ENCODE peak calls at places on chromosomes 12 and 14, in seven cellular contexts. U is dermis blood vessel endothelial cell, P is B cell, D is islet precursor cell, V is stomach, K is NCI-H146, Y is GM04504. A is an unnamed sample.

GRCh38 chr12:39125580-39125979 is 220.2 kb upstream of the CPNE8 start:
- DNase-seq in K (no peak), Y (no peak), V (no peak), D (no peak), P (no peak), U (no peak), A (no peak)

GRCh38 chr14:92774563-92774962 is 19.5 kb upstream of the GOLGA5 start:
- DNase-seq in U (no peak), P (no peak), Y (no peak), K (no peak), V (no peak), D (no peak), A (no peak)

GRCh38 chr14:81562818-81563217 is 29.2 kb upstream of the SEL1L start:
- DNase-seq in U (no peak), D (peak), Y (no peak), P (no peak), V (no peak), K (no peak), A (no peak)

GRCh38 chr14:31834616-31835015 is 242.5 kb upstream of the ARHGAP5 start:
- DNase-seq in D (no peak), P (no peak), Y (no peak), K (no peak), V (no peak), U (peak), A (peak)

GRCh38 chr14:61461808-61462275 is 140.5 kb downstream of the PRKCH start:
- DNase-seq in P (peak), U (peak), V (no peak), D (no peak), Y (peak), K (peak), A (no peak)

GRCh38 chr14:104724981-104725771 is 1.1 kb downstream of the ADSS1 start:
- DNase-seq in D (peak), U (peak), P (no peak), V (peak), K (no peak), Y (no peak), A (peak)

GRCh38 chr12:108424816-108425215 is 85.7 kb upstream of the CMKLR1 start:
- DNase-seq in Y (no peak), V (no peak), K (no peak), U (no peak), P (no peak), D (no peak), A (no peak)

GRCh38 chr12:42759622-42760273 is 170.2 kb upstream of the PRICKLE1 start:
- DNase-seq in U (no peak), V (peak), D (no peak), Y (peak), K (no peak), P (no peak), A (no peak)

GRCh38 chr14:96086574-96087077 is 47.5 kb downstream of the C14orf132 start:
- DNase-seq in U (no peak), Y (no peak), P (no peak), V (no peak), D (no peak), K (no peak), A (no peak)

GRCh38 chr12:5166976-5167375 is 123.3 kb downstream of the KCNA5 start:
- DNase-seq in V (no peak), D (peak), K (no peak), P (no peak), Y (peak), U (peak), A (peak)

GRCh38 chr14:89317051-89317691 is 99.9 kb downstream of the FOXN3 start:
- DNase-seq in P (no peak), V (no peak), Y (no peak), D (no peak), K (no peak), U (no peak), A (no peak)

GRCh38 chr14:79947440-79947839 is 263.9 kb downstream of the DIO2 start:
- DNase-seq in V (no peak), K (no peak), Y (no peak), U (no peak), P (no peak), D (no peak), A (no peak)

GRCh38 chr12:121279507-121279915 is 17.0 kb downstream of the CAMKK2 start:
- DNase-seq in K (no peak), V (no peak), D (no peak), U (peak), Y (no peak), P (no peak), A (peak)

GRCh38 chr12:109466821-109467220 is 10.3 kb downstream of the KCTD10 start:
- DNase-seq in D (peak), K (no peak), V (no peak), Y (no peak), U (no peak), P (no peak), A (no peak)

GRCh38 chr12:123250471-123251383 is 17.5 kb downstream of the MTRFR start:
- DNase-seq in D (peak), P (no peak), U (no peak), Y (no peak), K (peak), V (peak), A (peak)

A was measured in mucosa of descending colon.